ENCODE peak calls at places on chromosomes 5 and 9, in six cellular contexts. F is left lung; E is RWPE1; T is CD8-positive, alpha-beta memory T cell; L is heart right ventricle; V is IMR-90. J is an unnamed sample.

GRCh38 chr9:116144555-116144954 is 9.0 kb upstream of the PAPPA start:
- DNase-seq in L (no peak), E (no peak), T (no peak), V (peak; percentile 42), F (no peak), J (no peak)

GRCh38 chr5:60332244-60333018 is 367.5 kb downstream of the DEPDC1B start:
- DNase-seq in F (no peak), E (peak; percentile 88), V (peak; percentile 37), T (no peak), L (no peak), J (no peak)

GRCh38 chr9:72753261-72753893 is 199.5 kb downstream of the ALDH1A1 start:
- DNase-seq in F (peak; percentile 32), T (no peak), L (no peak), E (peak; percentile 43), V (peak; percentile 31), J (peak; percentile 29)

GRCh38 chr9:120436937-120437592 is 142.9 kb downstream of the CDK5RAP2 start:
- DNase-seq in V (no peak), L (peak; percentile 24), T (no peak), E (no peak), F (peak; percentile 87), J (no peak)

GRCh38 chr5:127029513-127030258 is 672 bp downstream of the MARCHF3 start:
- DNase-seq in T (peak; percentile 57), E (peak; percentile 68), V (peak; percentile 65), L (peak; percentile 50), F (peak; percentile 90), J (peak; percentile 79)

GRCh38 chr9:99103909-99104458 is 929 bp upstream of the TGFBR1 start:
- DNase-seq in L (peak; percentile 15), F (no peak), V (peak; percentile 61), E (peak; percentile 59), T (no peak), J (no peak)

GRCh38 chr9:133978226-133979123 is 13.6 kb downstream of the VAV2 start:
- DNase-seq in V (no peak), E (no peak), L (no peak), F (peak; percentile 45), T (peak; percentile 25), J (no peak)

GRCh38 chr5:157952374-157952685 is 93.4 kb upstream of the CLINT1 start:
- DNase-seq in V (no peak), F (no peak), E (no peak), T (no peak), L (no peak), J (no peak)

GRCh38 chr5:33441241-33441844 is 578 bp downstream of the TARS1 start:
- DNase-seq in V (peak; percentile 73), T (no peak), E (peak; percentile 67), F (no peak), L (no peak), J (peak; percentile 56)

GRCh38 chr9:4262735-4263141 is 37.1 kb downstream of the GLIS3 start:
- DNase-seq in F (no peak), E (peak; percentile 69), T (no peak), L (no peak), V (peak; percentile 87), J (no peak)

GRCh38 chr5:174098694-174099093 is 53.2 kb downstream of the NSG2 start:
- DNase-seq in E (no peak), L (no peak), F (no peak), T (no peak), V (no peak), J (no peak)

GRCh38 chr5:75006821-75007536 is 45.4 kb downstream of the GCNT4 start:
- DNase-seq in V (no peak), E (no peak), F (no peak), T (no peak), L (no peak), J (no peak)

GRCh38 chr5:83026507-83026906 is 50.7 kb downstream of the TMEM167A start:
- DNase-seq in V (no peak), L (no peak), T (no peak), E (no peak), F (no peak), J (no peak)

GRCh38 chr5:6377582-6378127 is 692 bp downstream of the MED10 start:
- DNase-seq in E (no peak), T (peak; percentile 55), F (no peak), V (no peak), L (no peak), J (no peak)

GRCh38 chr5:470961-471749 is 28.2 kb downstream of the EXOC3 start:
- DNase-seq in V (no peak), L (peak; percentile 14), E (no peak), T (peak; percentile 50), F (no peak), J (no peak)

GRCh38 chr5:10481241-10481932 is 39.7 kb downstream of the ROPN1L start:
- DNase-seq in V (no peak), T (no peak), F (no peak), E (no peak), L (no peak), J (peak; percentile 89)

GRCh38 chr5:181223041-181223728 is at the start of gene TRIM41:
- DNase-seq in L (peak; percentile 99), T (peak; percentile 99), V (peak; percentile 98), F (peak; percentile 100), E (peak; percentile 93), J (peak; percentile 99)

GRCh38 chr5:90546216-90546837 is 12.3 kb upstream of the ADGRV1 start:
- DNase-seq in V (no peak), E (no peak), T (no peak), F (no peak), L (no peak), J (no peak)

GRCh38 chr5:74206571-74207550 is 433.7 kb downstream of the ENC1 start:
- DNase-seq in F (no peak), T (no peak), L (peak; percentile 65), V (peak; percentile 78), E (peak; percentile 61), J (no peak)

GRCh38 chr5:32504923-32505596 is 60.5 kb upstream of the ZFR start:
- DNase-seq in L (peak; percentile 53), V (peak; percentile 94), F (no peak), E (no peak), T (no peak), J (no peak)

GRCh38 chr9:71977003-71977402 is 65.6 kb downstream of the C9orf85 start:
- DNase-seq in V (no peak), E (no peak), F (no peak), L (no peak), T (no peak), J (peak; percentile 36)

GRCh38 chr5:168699002-168699401 is 119.8 kb upstream of the PANK3 start:
- DNase-seq in F (no peak), L (peak; percentile 26), T (no peak), V (no peak), E (no peak), J (no peak)

GRCh38 chr5:91382530-91383026 is 539 bp downstream of the ARRDC3 start:
- DNase-seq in V (peak; percentile 33), L (no peak), F (no peak), T (peak; percentile 56), E (no peak), J (peak; percentile 62)

GRCh38 chr5:68285075-68285827 is 69.7 kb downstream of the PIK3R1 start:
- DNase-seq in F (no peak), E (no peak), T (no peak), V (no peak), L (no peak), J (peak; percentile 85)

GRCh38 chr9:131734165-131734610 is 5.7 kb downstream of the RAPGEF1 start:
- DNase-seq in T (peak; percentile 83), V (no peak), E (no peak), L (peak; percentile 55), F (no peak), J (peak; percentile 87)

GRCh38 chr9:94909250-94909894 is 182.9 kb downstream of the AOPEP start:
- DNase-seq in L (no peak), F (no peak), T (no peak), V (no peak), E (no peak), J (no peak)

GRCh38 chr9:91817493-91818225 is 132.4 kb downstream of the ROR2 start:
- DNase-seq in L (no peak), T (no peak), V (peak; percentile 95), F (no peak), E (no peak), J (no peak)
- H3K27ac ChIP-seq in L (no peak overlapping the region), T (no peak overlapping the region), V (peak overlapping the region; percentile 85), F (no peak overlapping the region), E (no peak overlapping the region), J (peak overlapping the region; percentile 47)

GRCh38 chr5:56595561-56595960 is 219.8 kb upstream of the MAP3K1 start:
- DNase-seq in L (no peak), V (no peak), F (no peak), E (no peak), T (no peak), J (no peak)

GRCh38 chr5:56594821-56595220 is 220.5 kb upstream of the MAP3K1 start:
- DNase-seq in F (no peak), E (no peak), L (no peak), V (no peak), T (no peak), J (no peak)

GRCh38 chr5:56601641-56602071 is 213.7 kb upstream of the MAP3K1 start:
- DNase-seq in V (peak; percentile 85), T (no peak), F (no peak), E (no peak), L (no peak), J (no peak)

GRCh38 chr5:56596154-56596553 is 219.2 kb upstream of the MAP3K1 start:
- DNase-seq in L (no peak), E (no peak), V (no peak), T (no peak), F (no peak), J (no peak)

GRCh38 chr5:56598941-56599340 is 216.4 kb upstream of the MAP3K1 start:
- DNase-seq in T (no peak), L (no peak), F (no peak), V (no peak), E (no peak), J (no peak)
- H3K27ac ChIP-seq in T (no peak overlapping the region), L (no peak overlapping the region), F (no peak overlapping the region), V (no peak overlapping the region), E (no peak overlapping the region), J (no peak overlapping the region)

GRCh38 chr9:89218040-89218928 is 39.7 kb upstream of the SHC3 start:
- DNase-seq in F (no peak), E (no peak), T (no peak), L (no peak), V (no peak), J (no peak)
- H3K27ac ChIP-seq in F (no peak overlapping the region), E (no peak overlapping the region), T (no peak overlapping the region), L (no peak overlapping the region), V (peak overlapping the region; percentile 74), J (no peak overlapping the region)

GRCh38 chr9:124343533-124344290 is 71.5 kb downstream of the PSMB7 start:
- DNase-seq in T (no peak), V (no peak), L (no peak), F (peak; percentile 61), E (no peak), J (no peak)
- H3K27ac ChIP-seq in T (no peak overlapping the region), V (peak overlapping the region; percentile 90), L (no peak overlapping the region), F (no peak overlapping the region), E (peak overlapping the region; percentile 90), J (no peak overlapping the region)